ENCODE peak calls at places on chromosome 3, in nine cellular contexts. N is gastrocnemius medialis, U is cardiac fibroblast, X is neural progenitor cell, Y is transverse colon, A is left lung, C is left ventricle myocardium inferior, B is activated B cell treated with CpG ODN at 0.5 μM for 24 hours, T is adrenal gland. G is an unnamed sample.

GRCh38 chr3:71714595-71714994 is 10.6 kb downstream of the EIF4E3 start:
- DNase-seq in N (no peak), U (no peak), X (no peak), Y (no peak), A (no peak), C (no peak), B (no peak), T (no peak), G (no peak)

GRCh38 chr3:194814878-194815357 is 129.2 kb downstream of the FAM43A start:
- DNase-seq in N (no peak), U (peak; percentile 10), X (no peak), Y (no peak), A (no peak), C (no peak), B (no peak), T (no peak), G (no peak)

GRCh38 chr3:85846940-85847339 is 888.2 kb downstream of the CADM2 start:
- DNase-seq in N (no peak), U (no peak), X (no peak), Y (no peak), A (no peak), C (no peak), B (no peak), T (no peak), G (no peak)

GRCh38 chr3:73511555-73511954 is 113.2 kb downstream of the PDZRN3 start:
- DNase-seq in N (no peak), U (no peak), X (peak; percentile 25), Y (peak; percentile 24), A (no peak), C (no peak), B (no peak), T (no peak), G (no peak)

GRCh38 chr3:83224101-83224868 is 1462.8 kb upstream of the GBE1 start:
- DNase-seq in N (no peak), U (peak; percentile 54), X (no peak), Y (no peak), A (no peak), C (no peak), B (no peak), T (no peak), G (peak; percentile 66)

GRCh38 chr3:112856537-112856936 is 9.9 kb upstream of the CD200R1L start:
- DNase-seq in N (no peak), U (no peak), X (no peak), Y (no peak), A (no peak), C (no peak), B (no peak), T (no peak), G (no peak)

GRCh38 chr3:141067559-141067958 is 16.4 kb downstream of the SPSB4 start:
- DNase-seq in N (no peak), U (no peak), X (no peak), Y (no peak), A (no peak), C (no peak), B (no peak), T (no peak), G (no peak)

GRCh38 chr3:143287403-143287802 is 167.8 kb downstream of the CHST2 start:
- DNase-seq in N (no peak), U (no peak), X (no peak), Y (no peak), A (no peak), C (no peak), B (no peak), T (no peak), G (peak; percentile 69)

GRCh38 chr3:136464502-136464901 is 214.4 kb downstream of the PCCB start:
- DNase-seq in N (no peak), U (no peak), X (no peak), Y (no peak), A (no peak), C (no peak), B (no peak), T (no peak), G (peak; percentile 52)

GRCh38 chr3:133563186-133563591 is 10.3 kb upstream of the CDV3 start:
- DNase-seq in N (no peak), U (no peak), X (no peak), Y (no peak), A (no peak), C (no peak), B (no peak), T (no peak), G (no peak)

GRCh38 chr3:35680866-35681650 is 41.7 kb downstream of the ARPP21 start:
- DNase-seq in N (no peak), U (no peak), X (no peak), Y (no peak), A (no peak), C (no peak), B (no peak), T (no peak), G (no peak)

GRCh38 chr3:175948041-175948440 is 1088.9 kb downstream of the NAALADL2 start:
- DNase-seq in N (no peak), U (no peak), X (no peak), Y (no peak), A (no peak), C (no peak), B (no peak), T (no peak), G (no peak)

GRCh38 chr3:146589899-146590508 is 15.1 kb downstream of the PLSCR5 start:
- DNase-seq in N (no peak), U (peak; percentile 70), X (peak; percentile 42), Y (peak; percentile 12), A (no peak), C (no peak), B (no peak), T (peak; percentile 50), G (peak; percentile 65)

GRCh38 chr3:197000211-197000610 is 29.4 kb downstream of the MELTF start:
- DNase-seq in N (no peak), U (no peak), X (no peak), Y (no peak), A (no peak), C (peak; percentile 4), B (no peak), T (no peak), G (no peak)

GRCh38 chr3:197811343-197811742 is 20.3 kb downstream of the LRCH3 start:
- DNase-seq in N (peak; percentile 46), U (peak; percentile 89), X (no peak), Y (no peak), A (no peak), C (peak; percentile 30), B (no peak), T (no peak), G (peak; percentile 65)

GRCh38 chr3:39935261-39935660 is 125.9 kb downstream of the MYRIP start:
- DNase-seq in N (no peak), U (no peak), X (no peak), Y (no peak), A (no peak), C (no peak), B (no peak), T (no peak), G (no peak)

GRCh38 chr3:39409514-39410136 is 3.1 kb downstream of the RPSA start:
- DNase-seq in N (no peak), U (no peak), X (no peak), Y (no peak), A (no peak), C (no peak), B (no peak), T (no peak), G (no peak)

GRCh38 chr3:126264952-126265351 is 84.6 kb upstream of the ALDH1L1 start:
- DNase-seq in N (no peak), U (no peak), X (no peak), Y (no peak), A (no peak), C (no peak), B (no peak), T (no peak), G (no peak)
- TF ChIP-seq CTCF in N (no peak), U (no peak), X (no peak), Y (no peak), A (no peak), C (no peak), B (no peak), T (no peak), G (no peak)

GRCh38 chr3:12194669-12195161 is 36.0 kb upstream of the TIMP4 start:
- DNase-seq in N (no peak), U (peak; percentile 39), X (no peak), Y (peak; percentile 78), A (no peak), C (no peak), B (no peak), T (no peak), G (no peak)
- TF ChIP-seq CTCF in N (no peak), U (no peak), X (peak; percentile 7), Y (peak; percentile 79), A (no peak), C (no peak), B (no peak), T (no peak), G (no peak)

GRCh38 chr3:52004158-52004787 is 8.6 kb upstream of the RPL29 start:
- DNase-seq in N (peak; percentile 58), U (peak; percentile 72), X (peak; percentile 90), Y (no peak), A (peak; percentile 62), C (peak; percentile 67), B (no peak), T (no peak), G (peak; percentile 46)
- TF ChIP-seq CTCF in N (peak; percentile 68), U (peak; percentile 72), X (peak; percentile 76), Y (no peak), A (no peak), C (peak; percentile 84), B (no peak), T (peak; percentile 46), G (peak; percentile 80)

GRCh38 chr3:149233323-149233722 is 11.7 kb upstream of the CP start:
- DNase-seq in N (no peak), U (no peak), X (no peak), Y (no peak), A (no peak), C (no peak), B (no peak), T (no peak), G (no peak)

GRCh38 chr3:149224736-149225594 is 3.3 kb upstream of the CP start:
- DNase-seq in N (no peak), U (peak; percentile 74), X (no peak), Y (no peak), A (no peak), C (no peak), B (no peak), T (peak; percentile 41), G (peak; percentile 63)

GRCh38 chr3:149231876-149232275 is 10.2 kb upstream of the CP start:
- DNase-seq in N (no peak), U (no peak), X (no peak), Y (no peak), A (no peak), C (no peak), B (no peak), T (no peak), G (no peak)

GRCh38 chr3:149223461-149223820 is 1.8 kb upstream of the CP start:
- DNase-seq in N (no peak), U (no peak), X (no peak), Y (no peak), A (no peak), C (no peak), B (no peak), T (no peak), G (no peak)

DNA sequence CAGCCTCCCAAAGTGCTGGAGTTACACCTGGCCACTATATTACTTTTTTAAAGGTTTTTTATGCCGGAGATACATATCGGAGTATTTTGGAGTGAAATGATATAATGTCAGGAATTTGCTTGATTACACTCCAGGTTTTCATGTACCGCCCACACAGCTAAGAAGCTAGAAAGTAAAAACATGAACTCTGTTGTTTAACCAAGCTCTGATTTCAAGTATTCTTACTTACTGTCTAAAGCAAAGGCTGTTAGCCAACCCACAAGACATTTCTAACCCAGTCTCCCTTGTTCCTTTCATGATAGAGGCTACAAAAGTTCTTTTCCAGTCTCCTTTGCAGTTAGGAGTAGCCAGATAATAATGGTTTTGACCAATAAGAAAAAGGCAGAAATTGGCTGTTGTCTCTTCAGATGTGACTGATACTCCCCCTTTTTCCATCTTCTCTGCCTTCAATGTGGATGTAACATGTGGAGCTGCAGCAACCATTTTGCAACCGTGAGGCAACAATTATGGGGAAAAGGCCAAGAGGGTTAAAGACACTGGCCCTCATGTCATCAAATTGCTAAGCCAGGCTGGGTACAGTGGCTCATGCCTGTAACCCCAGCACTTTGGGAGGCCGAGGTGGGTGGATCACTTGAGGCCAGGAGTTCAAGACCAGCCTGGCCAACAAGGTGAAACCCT is 6.1 kb upstream of the CP start:
- DNase-seq in N (no peak), U (no peak), X (no peak), Y (no peak), A (no peak), C (no peak), B (no peak), T (no peak), G (no peak)
- TF ChIP-seq CTCF in N (no peak), U (no peak), X (no peak), Y (no peak), A (no peak), C (no peak), B (no peak), T (no peak), G (no peak)

G was measured in astrocyte of the spinal cord.